ENCODE peak calls at places on chromosomes 5 and 9, in five cellular contexts. W is GM03348, D is ACHN, T is NCI-H2081, G is IMR-90. Y is an unnamed sample.

GRCh38 chr9:133186736-133187135 is 22.3 kb downstream of the OBP2B start:
- DNase-seq in W (no peak), T (no peak), D (no peak), G (no peak), Y (no peak)

GRCh38 chr5:97644896-97645295 is 461.8 kb upstream of the RIOK2 start:
- DNase-seq in D (no peak), T (no peak), W (no peak), G (no peak), Y (no peak)

GRCh38 chr5:180050106-180050929 is 21.2 kb downstream of the RNF130 start:
- DNase-seq in G (no peak), W (no peak), D (no peak), T (no peak), Y (no peak)

GRCh38 chr5:127196042-127196441 is 94.6 kb upstream of the MEGF10 start:
- DNase-seq in W (no peak), T (no peak), D (no peak), G (no peak), Y (no peak)

GRCh38 chr9:5563417-5563815 is 53.1 kb downstream of the PDCD1LG2 start:
- DNase-seq in W (no peak), D (no peak), T (no peak), G (no peak), Y (no peak)

GRCh38 chr5:122492675-122493074 is 180.6 kb downstream of the SNCAIP start:
- DNase-seq in W (no peak), T (peak), D (peak), G (no peak), Y (peak)

GRCh38 chr5:146340260-146341081 is 1.8 kb downstream of the POU4F3 start:
- DNase-seq in T (no peak), W (peak), G (peak), D (peak), Y (peak)

GRCh38 chr5:151063136-151063544 is 17.7 kb downstream of the TNIP1 start:
- DNase-seq in G (peak), D (peak), W (peak), T (no peak), Y (peak)

GRCh38 chr9:111096051-111096450 is 57.8 kb upstream of the LPAR1 start:
- DNase-seq in D (no peak), T (no peak), W (no peak), G (no peak), Y (no peak)

GRCh38 chr9:90058364-90058763 is 453.6 kb downstream of the GADD45G start:
- DNase-seq in W (no peak), D (no peak), G (no peak), T (no peak), Y (no peak)

GRCh38 chr5:4628645-4629385 is 511.3 kb upstream of the ADAMTS16 start:
- DNase-seq in D (no peak), T (no peak), G (no peak), W (no peak), Y (no peak)

GRCh38 chr5:139872052-139872766 is 76.6 kb downstream of the PSD2 start:
- DNase-seq in G (no peak), T (no peak), D (no peak), W (no peak), Y (no peak)

GRCh38 chr9:89603629-89604462 is 966 bp upstream of the GADD45G start:
- DNase-seq in T (peak), D (peak), W (no peak), G (peak), Y (peak)

GRCh38 chr9:69376651-69377050 is 51.6 kb downstream of the ENTREP1 start:
- DNase-seq in G (peak), T (no peak), W (peak), D (peak), Y (peak)

GRCh38 chr9:134807726-134808125 is 72.9 kb upstream of the FCN2 start:
- DNase-seq in G (peak), W (peak), T (no peak), D (no peak), Y (peak)

GRCh38 chr5:16806691-16807433 is 129.2 kb downstream of the MYO10 start:
- DNase-seq in W (no peak), D (no peak), T (no peak), G (peak), Y (no peak)

GRCh38 chr9:90914868-90915483 is 113.4 kb downstream of the SYK start:
- DNase-seq in D (peak), G (peak), W (peak), T (peak), Y (peak)

GRCh38 chr9:36053971-36054370 is 17.3 kb downstream of the RECK start:
- DNase-seq in D (no peak), W (no peak), G (no peak), T (no peak), Y (peak)

GRCh38 chr9:36029765-36030528 is 6.8 kb upstream of the RECK start:
- DNase-seq in G (peak), W (peak), D (no peak), T (no peak), Y (peak)

GRCh38 chr5:53557386-53557785 is 3.1 kb upstream of the NDUFS4 start:
- DNase-seq in T (no peak), W (no peak), G (peak), D (no peak), Y (peak)

GRCh38 chr5:149254506-149254905 is 17.2 kb upstream of the AFAP1L1 start:
- DNase-seq in G (peak), D (peak), W (peak), T (no peak), Y (no peak)

GRCh38 chr5:142108432-142109355 is at the start of gene NDFIP1:
- DNase-seq in D (peak), W (peak), G (peak), T (peak), Y (peak)

GRCh38 chr5:139600336-139600949 is 39.3 kb downstream of the UBE2D2 start:
- DNase-seq in T (no peak), W (peak), D (peak), G (peak), Y (peak)

GRCh38 chr5:155260798-155261197 is 247.2 kb downstream of the KIF4B start:
- DNase-seq in W (no peak), T (peak), G (no peak), D (peak), Y (no peak)